ENCODE peak calls at places on chromosomes 1 and 21, in eight cellular contexts. One of them, this sample, is unnamed.

GRCh38 chr1:6222644-6223043 is 13.1 kb downstream of the ICMT start:
- DNase-seq in astrocyte of the spinal cord: no peak
- DNase-seq in fibroblast of pulmonary artery: peak; percentile 55
- DNase-seq in KBM-7: no peak
- DNase-seq in activated CD4-positive, alpha-beta T cell treated with anti-CD3 and anti-CD28 coated beads for 1 hour: no peak
- DNase-seq in activated CD8-positive, alpha-beta T cell treated with anti-CD3 and anti-CD28 coated beads, Interleukin-2, amount 10 ng/mL, durations not matched to agents 7 days and 5 days: no peak
- DNase-seq in GM19239: no peak
- DNase-seq in cardiac fibroblast: peak; percentile 82
- DNase-seq in this sample: no peak

GRCh38 chr1:245121523-245121922 is 33.3 kb upstream of the KIF26B start:
- DNase-seq in astrocyte of the spinal cord: no peak
- DNase-seq in KBM-7: no peak
- DNase-seq in cardiac fibroblast: no peak
- DNase-seq in activated CD4-positive, alpha-beta T cell treated with anti-CD3 and anti-CD28 coated beads for 1 hour: no peak
- DNase-seq in fibroblast of pulmonary artery: no peak
- DNase-seq in GM19239: no peak
- DNase-seq in activated CD8-positive, alpha-beta T cell treated with anti-CD3 and anti-CD28 coated beads, Interleukin-2, amount 10 ng/mL, durations not matched to agents 7 days and 5 days: no peak
- DNase-seq in this sample: no peak

GRCh38 chr21:43766734-43767497 is 9.2 kb downstream of the CSTB start:
- DNase-seq in activated CD4-positive, alpha-beta T cell treated with anti-CD3 and anti-CD28 coated beads for 1 hour: no peak
- DNase-seq in cardiac fibroblast: no peak
- DNase-seq in GM19239: no peak
- DNase-seq in KBM-7: no peak
- DNase-seq in activated CD8-positive, alpha-beta T cell treated with anti-CD3 and anti-CD28 coated beads, Interleukin-2, amount 10 ng/mL, durations not matched to agents 7 days and 5 days: no peak
- DNase-seq in fibroblast of pulmonary artery: no peak
- DNase-seq in astrocyte of the spinal cord: no peak
- DNase-seq in this sample: no peak

GRCh38 chr1:80054129-80054528 is 1047.6 kb upstream of the ADGRL4 start:
- DNase-seq in activated CD4-positive, alpha-beta T cell treated with anti-CD3 and anti-CD28 coated beads for 1 hour: no peak
- DNase-seq in GM19239: no peak
- DNase-seq in KBM-7: no peak
- DNase-seq in astrocyte of the spinal cord: peak; percentile 89
- DNase-seq in cardiac fibroblast: peak; percentile 32
- DNase-seq in activated CD8-positive, alpha-beta T cell treated with anti-CD3 and anti-CD28 coated beads, Interleukin-2, amount 10 ng/mL, durations not matched to agents 7 days and 5 days: no peak
- DNase-seq in fibroblast of pulmonary artery: peak; percentile 65
- DNase-seq in this sample: no peak

GRCh38 chr1:213940947-213941346 is 46.8 kb upstream of the PROX1 start:
- DNase-seq in fibroblast of pulmonary artery: no peak
- DNase-seq in cardiac fibroblast: no peak
- DNase-seq in KBM-7: no peak
- DNase-seq in activated CD4-positive, alpha-beta T cell treated with anti-CD3 and anti-CD28 coated beads for 1 hour: no peak
- DNase-seq in activated CD8-positive, alpha-beta T cell treated with anti-CD3 and anti-CD28 coated beads, Interleukin-2, amount 10 ng/mL, durations not matched to agents 7 days and 5 days: no peak
- DNase-seq in GM19239: no peak
- DNase-seq in astrocyte of the spinal cord: no peak
- DNase-seq in this sample: no peak

GRCh38 chr1:180936110-180937011 is 23.7 kb downstream of the KIAA1614 start:
- DNase-seq in astrocyte of the spinal cord: no peak
- DNase-seq in cardiac fibroblast: no peak
- DNase-seq in activated CD4-positive, alpha-beta T cell treated with anti-CD3 and anti-CD28 coated beads for 1 hour: no peak
- DNase-seq in fibroblast of pulmonary artery: no peak
- DNase-seq in KBM-7: no peak
- DNase-seq in GM19239: no peak
- DNase-seq in activated CD8-positive, alpha-beta T cell treated with anti-CD3 and anti-CD28 coated beads, Interleukin-2, amount 10 ng/mL, durations not matched to agents 7 days and 5 days: no peak
- DNase-seq in this sample: no peak

GRCh38 chr1:185317886-185318310 is 855 bp upstream of the IVNS1ABP start:
- DNase-seq in activated CD4-positive, alpha-beta T cell treated with anti-CD3 and anti-CD28 coated beads for 1 hour: peak; percentile 72
- DNase-seq in GM19239: peak; percentile 60
- DNase-seq in fibroblast of pulmonary artery: no peak
- DNase-seq in astrocyte of the spinal cord: no peak
- DNase-seq in cardiac fibroblast: peak; percentile 17
- DNase-seq in KBM-7: no peak
- DNase-seq in activated CD8-positive, alpha-beta T cell treated with anti-CD3 and anti-CD28 coated beads, Interleukin-2, amount 10 ng/mL, durations not matched to agents 7 days and 5 days: peak; percentile 89
- DNase-seq in this sample: no peak

GRCh38 chr21:44737706-44738354 is 26.5 kb upstream of the TSPEAR start:
- DNase-seq in astrocyte of the spinal cord: peak; percentile 62
- DNase-seq in activated CD8-positive, alpha-beta T cell treated with anti-CD3 and anti-CD28 coated beads, Interleukin-2, amount 10 ng/mL, durations not matched to agents 7 days and 5 days: no peak
- DNase-seq in KBM-7: no peak
- DNase-seq in activated CD4-positive, alpha-beta T cell treated with anti-CD3 and anti-CD28 coated beads for 1 hour: no peak
- DNase-seq in fibroblast of pulmonary artery: peak; percentile 38
- DNase-seq in GM19239: no peak
- DNase-seq in cardiac fibroblast: peak; percentile 17
- DNase-seq in this sample: no peak

GRCh38 chr1:57761628-57762027 is 337.8 kb upstream of the DAB1 start:
- DNase-seq in activated CD4-positive, alpha-beta T cell treated with anti-CD3 and anti-CD28 coated beads for 1 hour: no peak
- DNase-seq in KBM-7: no peak
- DNase-seq in activated CD8-positive, alpha-beta T cell treated with anti-CD3 and anti-CD28 coated beads, Interleukin-2, amount 10 ng/mL, durations not matched to agents 7 days and 5 days: no peak
- DNase-seq in GM19239: no peak
- DNase-seq in astrocyte of the spinal cord: no peak
- DNase-seq in fibroblast of pulmonary artery: no peak
- DNase-seq in cardiac fibroblast: no peak
- DNase-seq in this sample: no peak

GRCh38 chr1:183877321-183877720 is 72.4 kb downstream of the RGL1 start:
- DNase-seq in fibroblast of pulmonary artery: peak; percentile 89
- DNase-seq in cardiac fibroblast: peak; percentile 92
- DNase-seq in activated CD8-positive, alpha-beta T cell treated with anti-CD3 and anti-CD28 coated beads, Interleukin-2, amount 10 ng/mL, durations not matched to agents 7 days and 5 days: no peak
- DNase-seq in KBM-7: no peak
- DNase-seq in activated CD4-positive, alpha-beta T cell treated with anti-CD3 and anti-CD28 coated beads for 1 hour: no peak
- DNase-seq in astrocyte of the spinal cord: peak; percentile 54
- DNase-seq in GM19239: no peak
- DNase-seq in this sample: no peak

GRCh38 chr21:41399401-41399800 is 26.6 kb upstream of the MX1 start:
- DNase-seq in cardiac fibroblast: no peak
- DNase-seq in fibroblast of pulmonary artery: no peak
- DNase-seq in activated CD8-positive, alpha-beta T cell treated with anti-CD3 and anti-CD28 coated beads, Interleukin-2, amount 10 ng/mL, durations not matched to agents 7 days and 5 days: no peak
- DNase-seq in GM19239: no peak
- DNase-seq in KBM-7: no peak
- DNase-seq in astrocyte of the spinal cord: no peak
- DNase-seq in activated CD4-positive, alpha-beta T cell treated with anti-CD3 and anti-CD28 coated beads for 1 hour: no peak
- DNase-seq in this sample: no peak

This sample was measured in activated B cell treated with CpG ODN at 0.5 μM for 24 hours.